ENCODE peak calls at places on chromosomes 7 and 10, in five cellular contexts. One of them, this sample, is unnamed.

GRCh38 chr10:75042292-75042974 is 69.0 kb upstream of the SAMD8 start:
- DNase-seq in mesendoderm: no peak
- DNase-seq in IMR-90: peak; percentile 86
- DNase-seq in neuronal stem cell: no peak
- DNase-seq in mesenchymal stem cell: peak; percentile 41
- DNase-seq in this sample: no peak

GRCh38 chr10:76509501-76509900 is 1078.1 kb downstream of the LRMDA start:
- DNase-seq in mesendoderm: peak; percentile 23
- DNase-seq in IMR-90: no peak
- DNase-seq in neuronal stem cell: no peak
- DNase-seq in mesenchymal stem cell: peak; percentile 32
- DNase-seq in this sample: no peak

GRCh38 chr7:156174428-156174827 is 362.2 kb upstream of the SHH start:
- DNase-seq in mesendoderm: no peak
- DNase-seq in IMR-90: no peak
- DNase-seq in neuronal stem cell: no peak
- DNase-seq in mesenchymal stem cell: no peak
- DNase-seq in this sample: no peak

GRCh38 chr7:20075992-20076813 is 141.0 kb downstream of the MACC1 start:
- DNase-seq in mesendoderm: no peak
- DNase-seq in IMR-90: no peak
- DNase-seq in neuronal stem cell: no peak
- DNase-seq in mesenchymal stem cell: peak; percentile 2
- DNase-seq in this sample: no peak

GRCh38 chr7:135499818-135500217 is 10.1 kb downstream of the CNOT4 start:
- DNase-seq in mesendoderm: no peak
- DNase-seq in IMR-90: no peak
- DNase-seq in neuronal stem cell: no peak
- DNase-seq in mesenchymal stem cell: no peak
- DNase-seq in this sample: no peak

GRCh38 chr10:99569971-99570370 is 37.2 kb downstream of the NKX2-3 start:
- DNase-seq in mesendoderm: no peak
- DNase-seq in IMR-90: no peak
- DNase-seq in neuronal stem cell: no peak
- DNase-seq in mesenchymal stem cell: no peak
- DNase-seq in this sample: no peak

GRCh38 chr7:155992538-155992937 is 180.3 kb upstream of the SHH start:
- DNase-seq in mesendoderm: no peak
- DNase-seq in IMR-90: no peak
- DNase-seq in neuronal stem cell: no peak
- DNase-seq in mesenchymal stem cell: no peak
- DNase-seq in this sample: peak; percentile 10

GRCh38 chr10:38038107-38038931 is 27.8 kb downstream of the ZNF33A start:
- DNase-seq in mesendoderm: no peak
- DNase-seq in IMR-90: peak; percentile 8
- DNase-seq in neuronal stem cell: no peak
- DNase-seq in mesenchymal stem cell: peak; percentile 41
- DNase-seq in this sample: no peak

GRCh38 chr10:78600121-78600665 is 468.6 kb upstream of the ZMIZ1 start:
- DNase-seq in mesendoderm: no peak
- DNase-seq in IMR-90: no peak
- DNase-seq in neuronal stem cell: no peak
- DNase-seq in mesenchymal stem cell: no peak
- DNase-seq in this sample: peak; percentile 3

GRCh38 chr7:139635521-139636240 is 112.2 kb downstream of the CLEC2L start:
- DNase-seq in mesendoderm: no peak
- DNase-seq in IMR-90: no peak
- DNase-seq in neuronal stem cell: peak; percentile 49
- DNase-seq in mesenchymal stem cell: no peak
- DNase-seq in this sample: no peak

GRCh38 chr10:21488246-21488953 is 37.1 kb downstream of the SKIDA1 start:
- DNase-seq in mesendoderm: no peak
- DNase-seq in IMR-90: no peak
- DNase-seq in neuronal stem cell: no peak
- DNase-seq in mesenchymal stem cell: no peak
- DNase-seq in this sample: no peak

GRCh38 chr7:70131807-70132565 is 533.7 kb downstream of the AUTS2 start:
- DNase-seq in mesendoderm: no peak
- DNase-seq in IMR-90: no peak
- DNase-seq in neuronal stem cell: no peak
- DNase-seq in mesenchymal stem cell: no peak
- DNase-seq in this sample: no peak

GRCh38 chr10:117668351-117669008 is 125.9 kb downstream of the EMX2 start:
- DNase-seq in mesendoderm: no peak
- DNase-seq in IMR-90: no peak
- DNase-seq in neuronal stem cell: no peak
- DNase-seq in mesenchymal stem cell: no peak
- DNase-seq in this sample: no peak

GRCh38 chr10:76779821-76780281 is 857.8 kb downstream of the KCNMA1 start:
- DNase-seq in mesendoderm: peak; percentile 2
- DNase-seq in IMR-90: no peak
- DNase-seq in neuronal stem cell: no peak
- DNase-seq in mesenchymal stem cell: no peak
- DNase-seq in this sample: peak; percentile 30

GRCh38 chr7:10412426-10413019 is 561.1 kb upstream of the PHF14 start:
- DNase-seq in mesendoderm: peak; percentile 35
- DNase-seq in IMR-90: peak; percentile 1
- DNase-seq in neuronal stem cell: peak; percentile 29
- DNase-seq in mesenchymal stem cell: peak; percentile 49
- DNase-seq in this sample: no peak

GRCh38 chr7:107023522-107024149 is 20.9 kb upstream of the PRKAR2B start:
- DNase-seq in mesendoderm: no peak
- DNase-seq in IMR-90: no peak
- DNase-seq in neuronal stem cell: no peak
- DNase-seq in mesenchymal stem cell: no peak
- DNase-seq in this sample: no peak

GRCh38 chr7:137657476-137658193 is 189.1 kb downstream of the DGKI start:
- DNase-seq in mesendoderm: no peak
- DNase-seq in IMR-90: no peak
- DNase-seq in neuronal stem cell: no peak
- DNase-seq in mesenchymal stem cell: no peak
- DNase-seq in this sample: no peak

GRCh38 chr10:126509211-126509610 is 120.9 kb upstream of the ADAM12 start:
- DNase-seq in mesendoderm: no peak
- DNase-seq in IMR-90: no peak
- DNase-seq in neuronal stem cell: no peak
- DNase-seq in mesenchymal stem cell: no peak
- DNase-seq in this sample: no peak

GRCh38 chr7:25124485-25125136 is 449 bp downstream of the CYCS start:
- DNase-seq in mesendoderm: peak; percentile 32
- DNase-seq in IMR-90: no peak
- DNase-seq in neuronal stem cell: peak; percentile 9
- DNase-seq in mesenchymal stem cell: no peak
- DNase-seq in this sample: no peak

GRCh38 chr7:87599336-87599735 is 1.3 kb downstream of the ABCB1 start:
- DNase-seq in mesendoderm: no peak
- DNase-seq in IMR-90: no peak
- DNase-seq in neuronal stem cell: no peak
- DNase-seq in mesenchymal stem cell: peak; percentile 28
- DNase-seq in this sample: no peak

GRCh38 chr10:114684822-114685209 is 26.7 kb upstream of the ABLIM1 start:
- DNase-seq in mesendoderm: peak; percentile 49
- DNase-seq in IMR-90: peak; percentile 85
- DNase-seq in neuronal stem cell: no peak
- DNase-seq in mesenchymal stem cell: peak; percentile 82
- DNase-seq in this sample: no peak

GRCh38 chr7:70042533-70042932 is 444.3 kb downstream of the AUTS2 start:
- DNase-seq in mesendoderm: no peak
- DNase-seq in IMR-90: no peak
- DNase-seq in neuronal stem cell: no peak
- DNase-seq in mesenchymal stem cell: peak; percentile 45
- DNase-seq in this sample: no peak

GRCh38 chr10:124093076-124093773 is at the start of gene CHST15:
- DNase-seq in mesendoderm: peak; percentile 96
- DNase-seq in IMR-90: no peak
- DNase-seq in neuronal stem cell: peak; percentile 65
- DNase-seq in mesenchymal stem cell: peak; percentile 80
- DNase-seq in this sample: peak; percentile 77

GRCh38 chr7:3861941-3862340 is 560.9 kb downstream of the SDK1 start:
- DNase-seq in mesendoderm: peak; percentile 40
- DNase-seq in IMR-90: peak; percentile 87
- DNase-seq in neuronal stem cell: no peak
- DNase-seq in mesenchymal stem cell: peak; percentile 89
- DNase-seq in this sample: no peak

GRCh38 chr7:138886501-138886917 is 88.5 kb upstream of the ATP6V0A4 start:
- DNase-seq in mesendoderm: no peak
- DNase-seq in IMR-90: peak; percentile 73
- DNase-seq in neuronal stem cell: no peak
- DNase-seq in mesenchymal stem cell: peak; percentile 73
- DNase-seq in this sample: no peak

GRCh38 chr10:90859321-90859751 is 1.5 kb upstream of the HTR7 start:
- DNase-seq in mesendoderm: no peak
- DNase-seq in IMR-90: peak; percentile 79
- DNase-seq in neuronal stem cell: no peak
- DNase-seq in mesenchymal stem cell: peak; percentile 86
- DNase-seq in this sample: no peak

GRCh38 chr7:90995996-90996395 is 268.2 kb upstream of the FZD1 start:
- DNase-seq in mesendoderm: no peak
- DNase-seq in IMR-90: no peak
- DNase-seq in neuronal stem cell: no peak
- DNase-seq in mesenchymal stem cell: no peak
- DNase-seq in this sample: no peak

GRCh38 chr7:143379607-143380263 is 1.4 kb upstream of the ZYX start:
- DNase-seq in mesendoderm: no peak
- DNase-seq in IMR-90: no peak
- DNase-seq in neuronal stem cell: no peak
- DNase-seq in mesenchymal stem cell: no peak
- DNase-seq in this sample: peak; percentile 34

GRCh38 chr10:569961-570630 is 119.4 kb downstream of the DIP2C start:
- DNase-seq in mesendoderm: no peak
- DNase-seq in IMR-90: no peak
- DNase-seq in neuronal stem cell: no peak
- DNase-seq in mesenchymal stem cell: no peak
- DNase-seq in this sample: no peak

GRCh38 chr7:95427914-95428516 is 6.8 kb downstream of the PON2 start:
- DNase-seq in mesendoderm: peak; percentile 31
- DNase-seq in IMR-90: no peak
- DNase-seq in neuronal stem cell: no peak
- DNase-seq in mesenchymal stem cell: no peak
- DNase-seq in this sample: no peak

GRCh38 chr10:132117146-132117545 is 51.4 kb downstream of the JAKMIP3 start:
- DNase-seq in mesendoderm: no peak
- DNase-seq in IMR-90: no peak
- DNase-seq in neuronal stem cell: no peak
- DNase-seq in mesenchymal stem cell: no peak
- DNase-seq in this sample: no peak

GRCh38 chr7:11458736-11459483 is 373.1 kb downstream of the THSD7A start:
- DNase-seq in mesendoderm: no peak
- DNase-seq in IMR-90: peak; percentile 78
- DNase-seq in neuronal stem cell: no peak
- DNase-seq in mesenchymal stem cell: peak; percentile 90
- DNase-seq in this sample: no peak

GRCh38 chr7:17147409-17147808 is 151.0 kb upstream of the AHR start:
- DNase-seq in mesendoderm: no peak
- DNase-seq in IMR-90: no peak
- DNase-seq in neuronal stem cell: no peak
- DNase-seq in mesenchymal stem cell: peak; percentile 10
- DNase-seq in this sample: no peak

GRCh38 chr10:21431799-21432198 is 93.7 kb downstream of the SKIDA1 start:
- DNase-seq in mesendoderm: peak; percentile 20
- DNase-seq in IMR-90: no peak
- DNase-seq in neuronal stem cell: no peak
- DNase-seq in mesenchymal stem cell: no peak
- DNase-seq in this sample: no peak

GRCh38 chr7:79046061-79046460 is 407.4 kb downstream of the MAGI2 start:
- DNase-seq in mesendoderm: peak; percentile 23
- DNase-seq in IMR-90: no peak
- DNase-seq in neuronal stem cell: no peak
- DNase-seq in mesenchymal stem cell: peak; percentile 13
- DNase-seq in this sample: no peak

GRCh38 chr7:83410989-83411591 is 237.8 kb downstream of the SEMA3E start:
- DNase-seq in mesendoderm: peak; percentile 58
- DNase-seq in IMR-90: peak; percentile 61
- DNase-seq in neuronal stem cell: peak; percentile 17
- DNase-seq in mesenchymal stem cell: peak; percentile 58
- DNase-seq in this sample: no peak

GRCh38 chr10:36494386-36494785 is 631.0 kb upstream of the ANKRD30A start:
- DNase-seq in mesendoderm: no peak
- DNase-seq in IMR-90: peak; percentile 87
- DNase-seq in neuronal stem cell: no peak
- DNase-seq in mesenchymal stem cell: peak; percentile 83
- DNase-seq in this sample: no peak

GRCh38 chr7:99098317-99098823 is 45.5 kb downstream of the SMURF1 start:
- DNase-seq in mesendoderm: no peak
- DNase-seq in IMR-90: no peak
- DNase-seq in neuronal stem cell: no peak
- DNase-seq in mesenchymal stem cell: no peak
- DNase-seq in this sample: no peak
- H3K27ac ChIP-seq in mesendoderm: no peak overlapping the region
- H3K27ac ChIP-seq in IMR-90: no peak overlapping the region
- H3K27ac ChIP-seq in neuronal stem cell: no peak overlapping the region
- H3K27ac ChIP-seq in mesenchymal stem cell: peak overlapping the region; percentile 25
- H3K27ac ChIP-seq in this sample: peak overlapping the region; percentile 40

GRCh38 chr7:73308665-73309214 is at the start of gene NSUN5:
- DNase-seq in mesendoderm: peak; percentile 94
- DNase-seq in IMR-90: peak; percentile 48
- DNase-seq in neuronal stem cell: peak; percentile 45
- DNase-seq in mesenchymal stem cell: peak; percentile 65
- DNase-seq in this sample: peak; percentile 92
- H2AK5ac ChIP-seq in mesendoderm: no peak within 1 kb of the TSS
- H2AK5ac ChIP-seq in IMR-90: peak within 1 kb of the TSS; percentile 86
- H2AK5ac ChIP-seq in neuronal stem cell: peak within 1 kb of the TSS; percentile 50
- H2AK5ac ChIP-seq in mesenchymal stem cell: peak within 1 kb of the TSS; percentile 69
- H2AK5ac ChIP-seq in this sample: no peak within 1 kb of the TSS

GRCh38 chr7:151469281-151469680 is 29.3 kb upstream of the CRYGN start:
- DNase-seq in mesendoderm: no peak
- DNase-seq in IMR-90: no peak
- DNase-seq in neuronal stem cell: no peak
- DNase-seq in mesenchymal stem cell: no peak
- DNase-seq in this sample: no peak

GRCh38 chr7:151472644-151473380 is 32.9 kb upstream of the CRYGN start:
- DNase-seq in mesendoderm: no peak
- DNase-seq in IMR-90: no peak
- DNase-seq in neuronal stem cell: no peak
- DNase-seq in mesenchymal stem cell: no peak
- DNase-seq in this sample: no peak

GRCh38 chr7:151470656-151471180 is 30.8 kb upstream of the CRYGN start:
- DNase-seq in mesendoderm: no peak
- DNase-seq in IMR-90: no peak
- DNase-seq in neuronal stem cell: peak; percentile 58
- DNase-seq in mesenchymal stem cell: no peak
- DNase-seq in this sample: no peak

GRCh38 chr7:151465169-151465568 is 25.2 kb upstream of the CRYGN start:
- DNase-seq in mesendoderm: no peak
- DNase-seq in IMR-90: no peak
- DNase-seq in neuronal stem cell: no peak
- DNase-seq in mesenchymal stem cell: no peak
- DNase-seq in this sample: no peak

GRCh38 chr7:151468214-151469023 is 28.5 kb upstream of the CRYGN start:
- DNase-seq in mesendoderm: no peak
- DNase-seq in IMR-90: no peak
- DNase-seq in neuronal stem cell: no peak
- DNase-seq in mesenchymal stem cell: no peak
- DNase-seq in this sample: no peak
- H3K27ac ChIP-seq in mesendoderm: no peak overlapping the region
- H3K27ac ChIP-seq in IMR-90: no peak overlapping the region
- H3K27ac ChIP-seq in neuronal stem cell: no peak overlapping the region
- H3K27ac ChIP-seq in mesenchymal stem cell: no peak overlapping the region
- H3K27ac ChIP-seq in this sample: no peak overlapping the region

GRCh38 chr7:101155303-101155702 is 1.0 kb downstream of the AP1S1 start:
- DNase-seq in mesendoderm: no peak
- DNase-seq in IMR-90: no peak
- DNase-seq in neuronal stem cell: no peak
- DNase-seq in mesenchymal stem cell: no peak
- DNase-seq in this sample: no peak
- H2AK5ac ChIP-seq in mesendoderm: no peak overlapping the region
- H2AK5ac ChIP-seq in IMR-90: peak overlapping the region; percentile 76
- H2AK5ac ChIP-seq in neuronal stem cell: peak overlapping the region; percentile 54
- H2AK5ac ChIP-seq in mesenchymal stem cell: peak overlapping the region; percentile 43
- H2AK5ac ChIP-seq in this sample: no peak overlapping the region